ENCODE peak calls at places on chromosomes 11 and 22, in four cellular contexts. W is spleen; K is amniotic stem cell; V is CD4-positive, alpha-beta T cell. P is an unnamed sample.
A peak's percentile ranks its signal among the peaks of the same experiment; 100 is the strongest.

GRCh38 chr22:39528681-39529486 is 3.7 kb downstream of the RPS19BP1 start:
- DNase-seq in W (peak; percentile 99), K (peak; percentile 68), V (peak; percentile 92), P (peak; percentile 60)

GRCh38 chr11:109512680-109513079 is 90.7 kb downstream of the C11orf87 start:
- DNase-seq in W (no peak), K (no peak), V (no peak), P (no peak)

GRCh38 chr11:2549491-2549875 is 104.7 kb downstream of the KCNQ1 start:
- DNase-seq in W (peak; percentile 66), K (no peak), V (no peak), P (no peak)

GRCh38 chr11:18710545-18710944 is 12.0 kb downstream of the TMEM86A start:
- DNase-seq in W (peak; percentile 48), K (no peak), V (no peak), P (no peak)

GRCh38 chr11:6926208-6927029 is at the start of gene ZNF215:
- DNase-seq in W (peak; percentile 86), K (peak; percentile 76), V (no peak), P (no peak)

GRCh38 chr11:69705246-69705856 is 1.5 kb upstream of the FGF19 start:
- DNase-seq in W (no peak), K (no peak), V (no peak), P (no peak)

GRCh38 chr11:119977584-119977860 is 160.4 kb downstream of the TRIM29 start:
- DNase-seq in W (no peak), K (no peak), V (no peak), P (no peak)

GRCh38 chr11:45847908-45848316 is 637 bp downstream of the CRY2 start:
- DNase-seq in W (peak; percentile 84), K (peak; percentile 34), V (peak; percentile 18), P (peak; percentile 47)

GRCh38 chr11:28632338-28632737 is 524.1 kb downstream of the METTL15 start:
- DNase-seq in W (no peak), K (no peak), V (no peak), P (no peak)

GRCh38 chr11:122863704-122864326 is 18.7 kb upstream of the JHY start:
- DNase-seq in W (no peak), K (peak; percentile 6), V (peak; percentile 12), P (peak; percentile 34)

GRCh38 chr11:6022954-6023353 is 7.6 kb downstream of the OR56A1 start:
- DNase-seq in W (no peak), K (no peak), V (no peak), P (peak; percentile 2)

P was measured in HTR-8/SVneo.